ENCODE peak calls at places on chromosome 16, in four cellular contexts. One of them, this sample, is unnamed.

GRCh38 chr16:55214412-55214811 is 109.6 kb upstream of the IRX6 start:
- DNase-seq in HCT116: no peak
- DNase-seq in Karpas-422: no peak
- DNase-seq in effector memory CD4-positive, alpha-beta T cell: no peak
- DNase-seq in this sample: no peak

GRCh38 chr16:83579431-83579830 is 228.3 kb upstream of the HSBP1 start:
- DNase-seq in HCT116: no peak
- DNase-seq in Karpas-422: no peak
- DNase-seq in effector memory CD4-positive, alpha-beta T cell: no peak
- DNase-seq in this sample: no peak

GRCh38 chr16:23835390-23836077 is at the start of gene PRKCB:
- DNase-seq in HCT116: no peak
- DNase-seq in Karpas-422: peak; percentile 88
- DNase-seq in effector memory CD4-positive, alpha-beta T cell: peak; percentile 84
- DNase-seq in this sample: peak; percentile 87

GRCh38 chr16:50563989-50564388 is 15.8 kb downstream of the NKD1 start:
- DNase-seq in HCT116: no peak
- DNase-seq in Karpas-422: no peak
- DNase-seq in effector memory CD4-positive, alpha-beta T cell: no peak
- DNase-seq in this sample: no peak

GRCh38 chr16:785563-786535 is 2.3 kb downstream of the RPUSD1 start:
- DNase-seq in HCT116: no peak
- DNase-seq in Karpas-422: peak; percentile 89
- DNase-seq in effector memory CD4-positive, alpha-beta T cell: peak; percentile 65
- DNase-seq in this sample: peak; percentile 49

GRCh38 chr16:89697161-89697615 is 4.3 kb downstream of the SPATA2L start:
- DNase-seq in HCT116: no peak
- DNase-seq in Karpas-422: no peak
- DNase-seq in effector memory CD4-positive, alpha-beta T cell: no peak
- DNase-seq in this sample: no peak

GRCh38 chr16:1723450-1724147 is 17.6 kb downstream of the MAPK8IP3 start:
- DNase-seq in HCT116: no peak
- DNase-seq in Karpas-422: peak; percentile 79
- DNase-seq in effector memory CD4-positive, alpha-beta T cell: peak; percentile 43
- DNase-seq in this sample: no peak

GRCh38 chr16:27221576-27222498 is 18.5 kb downstream of the KDM8 start:
- DNase-seq in HCT116: no peak
- DNase-seq in Karpas-422: no peak
- DNase-seq in effector memory CD4-positive, alpha-beta T cell: no peak
- DNase-seq in this sample: no peak

DNA sequence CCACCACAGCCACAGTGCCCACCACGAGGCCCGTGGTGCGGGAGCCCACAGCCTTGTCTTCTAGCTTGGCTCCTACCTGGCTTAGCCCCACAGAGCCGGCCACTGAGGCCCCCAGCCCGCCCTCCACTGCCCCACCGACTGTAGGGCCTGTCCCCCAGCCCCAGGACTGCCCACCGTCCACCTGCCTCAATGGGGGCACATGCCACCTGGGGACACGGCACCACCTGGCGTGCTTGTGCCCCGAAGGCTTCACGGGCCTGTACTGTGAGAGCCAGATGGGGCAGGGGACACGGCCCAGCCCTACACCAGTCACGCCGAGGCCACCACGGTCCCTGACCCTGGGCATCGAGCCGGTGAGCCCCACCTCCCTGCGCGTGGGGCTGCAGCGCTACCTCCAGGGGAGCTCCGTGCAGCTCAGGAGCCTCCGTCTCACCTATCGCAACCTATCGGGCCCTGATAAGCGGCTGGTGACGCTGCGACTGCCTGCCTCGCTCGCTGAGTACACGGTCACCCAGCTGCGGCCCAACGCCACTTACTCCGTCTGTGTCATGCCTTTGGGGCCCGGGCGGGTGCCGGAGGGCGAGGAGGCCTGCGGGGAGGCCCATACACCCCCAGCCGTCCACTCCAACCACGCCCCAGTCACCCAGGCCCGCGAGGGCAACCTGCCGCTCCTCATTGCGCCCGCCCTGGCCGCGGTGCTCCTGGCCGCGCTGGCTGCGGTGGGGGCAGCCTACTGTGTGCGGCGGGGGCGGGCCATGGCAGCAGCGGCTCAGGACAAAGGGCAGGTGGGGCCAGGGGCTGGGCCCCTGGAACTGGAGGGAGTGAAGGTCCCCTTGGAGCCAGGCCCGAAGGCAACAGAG is 10.5 kb downstream of the VASN start:
- DNase-seq in HCT116: no peak
- DNase-seq in Karpas-422: no peak
- DNase-seq in effector memory CD4-positive, alpha-beta T cell: no peak
- DNase-seq in this sample: no peak
- H3K27ac ChIP-seq in HCT116: no peak overlapping the region
- H3K27ac ChIP-seq in Karpas-422: no peak overlapping the region
- H3K27ac ChIP-seq in effector memory CD4-positive, alpha-beta T cell: no peak overlapping the region
- H3K27ac ChIP-seq in this sample: no peak overlapping the region

GRCh38 chr16:11499295-11500089 is 87.2 kb downstream of the LITAF start:
- DNase-seq in HCT116: peak; percentile 28
- DNase-seq in Karpas-422: no peak
- DNase-seq in effector memory CD4-positive, alpha-beta T cell: no peak
- DNase-seq in this sample: no peak
- H3K27ac ChIP-seq in HCT116: peak overlapping the region; percentile 52
- H3K27ac ChIP-seq in Karpas-422: no peak overlapping the region
- H3K27ac ChIP-seq in effector memory CD4-positive, alpha-beta T cell: no peak overlapping the region
- H3K27ac ChIP-seq in this sample: no peak overlapping the region

GRCh38 chr16:85152414-85153030 is 40.2 kb upstream of the CIBAR2 start:
- DNase-seq in HCT116: no peak
- DNase-seq in Karpas-422: no peak
- DNase-seq in effector memory CD4-positive, alpha-beta T cell: no peak
- DNase-seq in this sample: no peak
- H3K27ac ChIP-seq in HCT116: no peak overlapping the region
- H3K27ac ChIP-seq in Karpas-422: no peak overlapping the region
- H3K27ac ChIP-seq in effector memory CD4-positive, alpha-beta T cell: no peak overlapping the region
- H3K27ac ChIP-seq in this sample: no peak overlapping the region

GRCh38 chr16:75248142-75248535 is 3.3 kb downstream of the BCAR1 start:
- DNase-seq in HCT116: no peak
- DNase-seq in Karpas-422: no peak
- DNase-seq in effector memory CD4-positive, alpha-beta T cell: no peak
- DNase-seq in this sample: peak; percentile 44
- H3K27ac ChIP-seq in HCT116: peak overlapping the region; percentile 97
- H3K27ac ChIP-seq in Karpas-422: no peak overlapping the region
- H3K27ac ChIP-seq in effector memory CD4-positive, alpha-beta T cell: no peak overlapping the region
- H3K27ac ChIP-seq in this sample: peak overlapping the region; percentile 99

GRCh38 chr16:69406780-69407331 is 17.6 kb upstream of the CYB5B start:
- DNase-seq in HCT116: peak; percentile 99
- DNase-seq in Karpas-422: peak; percentile 64
- DNase-seq in effector memory CD4-positive, alpha-beta T cell: no peak
- DNase-seq in this sample: no peak
- H3K27ac ChIP-seq in HCT116: peak overlapping the region; percentile 99
- H3K27ac ChIP-seq in Karpas-422: no peak overlapping the region
- H3K27ac ChIP-seq in effector memory CD4-positive, alpha-beta T cell: no peak overlapping the region
- H3K27ac ChIP-seq in this sample: no peak overlapping the region

GRCh38 chr16:81495321-81496234 is 51.0 kb downstream of the CMIP start:
- DNase-seq in HCT116: no peak
- DNase-seq in Karpas-422: no peak
- DNase-seq in effector memory CD4-positive, alpha-beta T cell: no peak
- DNase-seq in this sample: no peak

GRCh38 chr16:81499576-81500380 is 55.2 kb downstream of the CMIP start:
- DNase-seq in HCT116: no peak
- DNase-seq in Karpas-422: no peak
- DNase-seq in effector memory CD4-positive, alpha-beta T cell: no peak
- DNase-seq in this sample: no peak

GRCh38 chr16:81496742-81497141 is 52.1 kb downstream of the CMIP start:
- DNase-seq in HCT116: no peak
- DNase-seq in Karpas-422: no peak
- DNase-seq in effector memory CD4-positive, alpha-beta T cell: no peak
- DNase-seq in this sample: no peak

GRCh38 chr16:81498351-81498750 is 53.7 kb downstream of the CMIP start:
- DNase-seq in HCT116: no peak
- DNase-seq in Karpas-422: no peak
- DNase-seq in effector memory CD4-positive, alpha-beta T cell: no peak
- DNase-seq in this sample: no peak

GRCh38 chr16:81497690-81498089 is 53.1 kb downstream of the CMIP start:
- DNase-seq in HCT116: no peak
- DNase-seq in Karpas-422: peak; percentile 71
- DNase-seq in effector memory CD4-positive, alpha-beta T cell: no peak
- DNase-seq in this sample: no peak
- H3K27ac ChIP-seq in HCT116: no peak overlapping the region
- H3K27ac ChIP-seq in Karpas-422: no peak overlapping the region
- H3K27ac ChIP-seq in effector memory CD4-positive, alpha-beta T cell: no peak overlapping the region
- H3K27ac ChIP-seq in this sample: no peak overlapping the region

DNA sequence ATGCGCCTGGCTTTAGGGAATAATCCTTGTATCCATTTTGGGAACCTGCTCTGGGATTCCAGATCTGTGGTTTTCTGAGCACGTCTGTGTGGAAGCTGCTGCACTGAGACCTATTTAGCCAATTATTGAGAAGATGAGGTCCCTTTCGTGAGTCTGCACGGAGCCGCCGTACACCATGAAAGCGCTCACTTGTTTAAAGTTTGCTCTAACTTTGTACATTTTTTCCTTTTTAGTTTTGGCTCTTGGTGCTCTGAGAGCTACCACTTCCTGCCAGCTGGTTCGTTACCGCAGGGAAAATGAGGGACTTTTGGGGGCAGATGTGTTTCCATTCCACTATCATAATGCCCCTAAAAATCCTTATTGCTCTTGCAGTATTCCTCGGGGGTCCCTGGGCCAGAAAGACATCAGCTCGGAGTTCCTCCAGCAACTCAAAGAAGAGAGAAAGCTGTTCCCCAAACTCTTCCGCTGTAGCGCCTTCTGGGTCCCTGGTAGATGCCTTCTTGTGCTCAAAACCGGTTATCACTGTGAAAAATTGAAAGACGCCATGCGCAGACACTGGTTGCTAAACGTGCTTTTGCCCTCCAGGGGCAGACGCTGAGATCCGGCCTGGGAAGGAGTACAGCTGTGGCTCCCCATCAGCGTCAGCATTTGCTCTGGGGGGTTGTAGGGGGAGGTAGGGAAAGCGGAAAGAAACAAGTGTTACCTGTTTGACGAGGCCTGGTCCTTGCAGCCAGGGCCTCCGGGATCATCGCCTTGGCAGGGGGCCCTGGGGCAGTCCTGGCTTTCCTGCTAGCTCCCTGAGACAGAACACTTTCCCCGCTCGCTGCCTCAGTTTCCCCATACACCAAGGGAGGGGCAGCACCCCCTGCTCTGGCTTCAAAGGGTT is 238.1 kb downstream of the MRTFB start:
- DNase-seq in HCT116: no peak
- DNase-seq in Karpas-422: peak; percentile 92
- DNase-seq in effector memory CD4-positive, alpha-beta T cell: no peak
- DNase-seq in this sample: no peak
- H3K27ac ChIP-seq in HCT116: peak overlapping the region; percentile 74
- H3K27ac ChIP-seq in Karpas-422: peak overlapping the region; percentile 93
- H3K27ac ChIP-seq in effector memory CD4-positive, alpha-beta T cell: peak overlapping the region; percentile 5
- H3K27ac ChIP-seq in this sample: no peak overlapping the region

GRCh38 chr16:67702130-67702529 is 17.0 kb downstream of the GFOD2 start:
- DNase-seq in HCT116: no peak
- DNase-seq in Karpas-422: no peak
- DNase-seq in effector memory CD4-positive, alpha-beta T cell: no peak
- DNase-seq in this sample: no peak
- H3K27ac ChIP-seq in HCT116: no peak overlapping the region
- H3K27ac ChIP-seq in Karpas-422: no peak overlapping the region
- H3K27ac ChIP-seq in effector memory CD4-positive, alpha-beta T cell: no peak overlapping the region
- H3K27ac ChIP-seq in this sample: no peak overlapping the region